ENCODE peak calls at places on chromosomes 11 and 22, in four cellular contexts. One of them, this sample, is unnamed.

GRCh38 chr22:29782061-29782845 is 15.1 kb downstream of the UQCR10 start:
- DNase-seq in transverse colon: peak; percentile 74
- DNase-seq in GM12892: no peak
- DNase-seq in stomach: peak; percentile 87
- DNase-seq in this sample: no peak

GRCh38 chr11:130211144-130211543 is 51.6 kb downstream of the ST14 start:
- DNase-seq in transverse colon: no peak
- DNase-seq in GM12892: no peak
- DNase-seq in stomach: no peak
- DNase-seq in this sample: no peak

GRCh38 chr11:7143908-7144307 is 55.1 kb downstream of the RBMXL2 start:
- DNase-seq in transverse colon: no peak
- DNase-seq in GM12892: no peak
- DNase-seq in stomach: no peak
- DNase-seq in this sample: no peak

GRCh38 chr22:37155971-37156370 is 6.3 kb upstream of the IL2RB start:
- DNase-seq in transverse colon: no peak
- DNase-seq in GM12892: no peak
- DNase-seq in stomach: no peak
- DNase-seq in this sample: no peak

GRCh38 chr11:9399466-9399865 is 15.0 kb downstream of the IPO7 start:
- DNase-seq in transverse colon: no peak
- DNase-seq in GM12892: no peak
- DNase-seq in stomach: no peak
- DNase-seq in this sample: no peak

GRCh38 chr11:27028653-27029052 is 12.0 kb upstream of the BBOX1 start:
- DNase-seq in transverse colon: no peak
- DNase-seq in GM12892: no peak
- DNase-seq in stomach: no peak
- DNase-seq in this sample: no peak

GRCh38 chr11:76756341-76756771 is 26.8 kb upstream of the TSKU start:
- DNase-seq in transverse colon: no peak
- DNase-seq in GM12892: no peak
- DNase-seq in stomach: no peak
- DNase-seq in this sample: no peak

GRCh38 chr11:85884581-85885021 is 29.4 kb downstream of the CCDC83 start:
- DNase-seq in transverse colon: no peak
- DNase-seq in GM12892: no peak
- DNase-seq in stomach: no peak
- DNase-seq in this sample: no peak

GRCh38 chr22:35629406-35630234 is 12.5 kb upstream of the MB start:
- DNase-seq in transverse colon: peak; percentile 60
- DNase-seq in GM12892: no peak
- DNase-seq in stomach: peak; percentile 50
- DNase-seq in this sample: peak; percentile 31

GRCh38 chr11:123525511-123525918 is 95.4 kb downstream of the GRAMD1B start:
- DNase-seq in transverse colon: no peak
- DNase-seq in GM12892: no peak
- DNase-seq in stomach: no peak
- DNase-seq in this sample: no peak

DNA sequence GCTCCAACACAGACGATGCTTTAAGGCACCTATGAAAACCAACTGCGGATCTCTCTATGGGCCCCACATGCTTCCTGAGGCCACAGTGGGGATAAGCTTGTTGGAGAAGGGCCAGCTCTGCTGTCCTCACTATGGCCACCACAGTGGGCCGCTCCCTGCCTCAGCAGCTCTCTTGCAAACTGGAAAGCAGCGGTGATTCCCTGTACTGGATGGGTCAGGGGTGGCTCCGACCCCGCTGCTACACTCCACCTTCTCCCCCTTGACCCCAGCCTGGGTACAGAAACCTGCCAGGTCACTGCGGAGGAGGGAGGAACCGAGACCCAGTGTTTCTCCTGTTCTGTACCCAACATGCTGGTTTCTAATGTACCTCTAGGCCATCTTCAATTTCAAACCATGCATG is 403.9 kb downstream of the CTTN start:
- DNase-seq in transverse colon: no peak
- DNase-seq in GM12892: no peak
- DNase-seq in stomach: no peak
- DNase-seq in this sample: no peak
- TF ChIP-seq POLR2AphosphoS5 in transverse colon: no peak
- TF ChIP-seq POLR2AphosphoS5 in GM12892: no peak
- TF ChIP-seq POLR2AphosphoS5 in stomach: no peak
- TF ChIP-seq POLR2AphosphoS5 in this sample: no peak

DNA sequence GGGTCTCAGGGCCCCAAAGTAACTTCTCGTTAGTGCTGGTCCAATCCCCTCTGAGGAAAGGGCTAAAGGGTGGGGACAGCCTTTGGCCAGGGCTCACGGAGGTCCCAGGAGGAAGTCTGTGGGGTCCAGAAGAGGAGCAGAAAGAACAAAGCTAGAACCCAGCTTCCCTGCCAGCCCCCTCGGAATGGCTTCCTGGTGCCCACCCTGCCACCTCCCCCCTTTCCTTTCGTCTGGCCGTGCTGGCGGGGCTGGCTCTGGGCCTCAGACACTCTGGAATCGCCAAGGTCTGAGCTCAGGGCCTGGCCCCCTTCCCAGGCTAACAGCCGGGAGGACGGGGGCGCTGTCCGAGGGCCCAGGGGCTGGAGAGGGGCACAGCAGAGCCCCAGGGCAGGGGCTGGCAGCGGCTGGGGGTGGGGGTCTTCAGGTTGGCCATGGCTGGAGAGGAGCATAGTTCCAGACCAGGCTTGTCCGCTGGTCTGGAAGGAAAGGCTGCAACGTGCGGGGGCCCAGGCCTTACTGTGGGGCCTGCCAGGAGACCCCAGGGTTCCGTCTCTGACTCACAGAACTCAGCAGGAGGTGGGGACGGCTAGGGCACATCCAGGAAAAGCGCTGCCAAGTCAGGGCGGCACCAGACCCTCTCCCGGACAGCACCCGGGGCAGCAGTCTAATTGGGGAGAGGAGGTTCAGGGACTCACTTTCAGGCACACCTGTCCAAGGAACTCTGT is 788 bp upstream of the LTBP3 start:
- DNase-seq in transverse colon: no peak
- DNase-seq in GM12892: no peak
- DNase-seq in stomach: peak; percentile 44
- DNase-seq in this sample: no peak
- TF ChIP-seq POLR2A in transverse colon: no peak
- TF ChIP-seq POLR2A in GM12892: no peak
- TF ChIP-seq POLR2A in stomach: no peak
- TF ChIP-seq POLR2A in this sample: no peak

GRCh38 chr11:362642-363442 is 6.5 kb upstream of the B4GALNT4 start:
- DNase-seq in transverse colon: no peak
- DNase-seq in GM12892: no peak
- DNase-seq in stomach: no peak
- DNase-seq in this sample: no peak

GRCh38 chr11:358129-358805 is 11.0 kb upstream of the B4GALNT4 start:
- DNase-seq in transverse colon: no peak
- DNase-seq in GM12892: no peak
- DNase-seq in stomach: no peak
- DNase-seq in this sample: no peak

GRCh38 chr11:359181-359714 is 10.1 kb upstream of the B4GALNT4 start:
- DNase-seq in transverse colon: no peak
- DNase-seq in GM12892: no peak
- DNase-seq in stomach: no peak
- DNase-seq in this sample: no peak

GRCh38 chr11:357582-357981 is 11.7 kb upstream of the B4GALNT4 start:
- DNase-seq in transverse colon: no peak
- DNase-seq in GM12892: no peak
- DNase-seq in stomach: no peak
- DNase-seq in this sample: no peak

GRCh38 chr11:360326-361280 is 8.7 kb upstream of the B4GALNT4 start:
- DNase-seq in transverse colon: no peak
- DNase-seq in GM12892: no peak
- DNase-seq in stomach: no peak
- DNase-seq in this sample: no peak
- TF ChIP-seq POLR2AphosphoS5 in transverse colon: no peak
- TF ChIP-seq POLR2AphosphoS5 in GM12892: no peak
- TF ChIP-seq POLR2AphosphoS5 in stomach: no peak
- TF ChIP-seq POLR2AphosphoS5 in this sample: no peak

GRCh38 chr11:134253189-134253993 is at the start of the genes ACAD8 and THYN1:
- DNase-seq in transverse colon: peak; percentile 97
- DNase-seq in GM12892: peak; percentile 96
- DNase-seq in stomach: peak; percentile 97
- DNase-seq in this sample: peak; percentile 96
- TF ChIP-seq POLR2A in transverse colon: peak; percentile 74
- TF ChIP-seq POLR2A in GM12892: peak; percentile 79
- TF ChIP-seq POLR2A in stomach: no peak
- TF ChIP-seq POLR2A in this sample: peak; percentile 79

This sample was measured in GM12891.